ENCODE peak calls at places on chromosomes 4 and X, in five cellular contexts. E is RWPE1; G is activated naive CD8-positive, alpha-beta T cell treated with anti-CD3 and anti-CD28 coated beads, Interleukin-2, amount 50 U/mL, for 24 hours; Y is NCI-H1694 treated with DMSO at 0.1 percent for 48 hours; V is left cardiac atrium. I is an unnamed sample.

GRCh38 chr4:7651461-7651921 is 216.8 kb upstream of the PSAPL1 start:
- DNase-seq in E (peak), G (no peak), Y (no peak), V (no peak), I (no peak)

GRCh38 chrX:1072637-1073377 is 139.6 kb downstream of the CRLF2 start:
- DNase-seq in G (no peak), E (no peak), Y (no peak), V (no peak), I (no peak)

GRCh38 chrX:154751121-154751668 is 318 bp upstream of the GAB3 start:
- DNase-seq in E (no peak), Y (no peak), G (no peak), V (no peak), I (no peak)

GRCh38 chrX:18895157-18895952 is 88.6 kb downstream of the PHKA2 start:
- DNase-seq in G (no peak), Y (peak), E (peak), V (no peak), I (no peak)

GRCh38 chrX:53681661-53682060 is 4.9 kb downstream of the HUWE1 start:
- DNase-seq in E (peak), G (no peak), Y (no peak), V (no peak), I (no peak)

GRCh38 chr4:187363453-187363852 is 632.1 kb upstream of the ZFP42 start:
- DNase-seq in V (no peak), G (no peak), E (no peak), Y (no peak), I (peak)

GRCh38 chr4:62377700-62378099 is 1177.6 kb downstream of the ADGRL3 start:
- DNase-seq in E (no peak), V (no peak), G (no peak), Y (no peak), I (no peak)

GRCh38 chr4:184740965-184741364 is 7.1 kb upstream of the CENPU start:
- DNase-seq in E (no peak), Y (no peak), V (no peak), G (no peak), I (no peak)

GRCh38 chr4:185987976-185988627 is 80.9 kb upstream of the TLR3 start:
- DNase-seq in G (no peak), Y (no peak), V (no peak), E (no peak), I (no peak)

GRCh38 chr4:187883049-187883448 is 112.5 kb upstream of the ZFP42 start:
- DNase-seq in Y (no peak), V (no peak), G (no peak), E (no peak), I (no peak)

GRCh38 chr4:10295326-10295725 is 161.9 kb downstream of the ZNF518B start:
- DNase-seq in E (no peak), G (no peak), V (no peak), Y (no peak), I (no peak)

GRCh38 chrX:37961118-37961517 is 45.2 kb upstream of the SYTL5 start:
- DNase-seq in V (no peak), G (no peak), Y (no peak), E (no peak), I (no peak)

GRCh38 chr4:74376888-74377483 is 12.0 kb downstream of the EREG start:
- DNase-seq in V (no peak), G (no peak), Y (peak), E (peak), I (no peak)

GRCh38 chr4:1216869-1217294 is 32.0 kb downstream of the CTBP1 start:
- DNase-seq in V (peak), E (no peak), G (peak), Y (no peak), I (no peak)

GRCh38 chr4:89277412-89277811 is 30.2 kb downstream of the GPRIN3 start:
- DNase-seq in V (no peak), Y (no peak), G (no peak), E (no peak), I (peak)

GRCh38 chrX:114841051-114841450 is 176.4 kb downstream of the IL13RA2 start:
- DNase-seq in V (no peak), E (no peak), G (no peak), Y (no peak), I (no peak)

GRCh38 chr4:47510506-47511143 is 25.6 kb downstream of the ATP10D start:
- DNase-seq in G (no peak), E (no peak), Y (no peak), V (no peak), I (no peak)

GRCh38 chr4:789571-790465 is 36.1 kb downstream of the CPLX1 start:
- DNase-seq in E (no peak), Y (no peak), G (no peak), V (no peak), I (no peak)

GRCh38 chr4:128688846-128689467 is 120.5 kb upstream of the JADE1 start:
- DNase-seq in Y (no peak), E (no peak), V (no peak), G (no peak), I (no peak)

GRCh38 chr4:114264877-114265291 is 285.4 kb upstream of the ARSJ start:
- DNase-seq in E (peak), V (no peak), Y (no peak), G (no peak), I (no peak)

GRCh38 chr4:173076903-173077629 is 91.5 kb upstream of the GALNT7 start:
- DNase-seq in V (no peak), Y (no peak), G (no peak), E (peak), I (no peak)

GRCh38 chrX:39473812-39474211 is 623.9 kb downstream of the BCOR start:
- DNase-seq in E (no peak), G (no peak), V (no peak), Y (no peak), I (no peak)

GRCh38 chrX:2266445-2267349 is 234.1 kb downstream of the DHRSX start:
- DNase-seq in Y (no peak), E (no peak), V (no peak), G (no peak), I (no peak)

GRCh38 chrX:70664726-70665125 is 220.1 kb downstream of the DLG3 start:
- DNase-seq in V (no peak), E (peak), G (no peak), Y (peak), I (no peak)

GRCh38 chr4:90641856-90642599 is 514.8 kb downstream of the CCSER1 start:
- DNase-seq in E (peak), V (no peak), Y (no peak), G (no peak), I (no peak)

GRCh38 chr4:121220698-121221097 is 56.6 kb upstream of the TNIP3 start:
- DNase-seq in G (no peak), E (no peak), V (no peak), Y (no peak), I (no peak)

GRCh38 chr4:145939856-145940255 is 1.2 kb upstream of the ZNF827 start:
- DNase-seq in Y (no peak), E (peak), V (no peak), G (no peak), I (no peak)

GRCh38 chr4:126762651-126763247 is 870.0 kb upstream of the INTU start:
- DNase-seq in V (no peak), E (no peak), G (no peak), Y (no peak), I (no peak)

GRCh38 chrX:826448-826847 is 195.9 kb downstream of the SHOX start:
- DNase-seq in G (no peak), Y (no peak), E (no peak), V (no peak), I (peak)

GRCh38 chrX:153446636-153446936 is 730 bp upstream of the TREX2 start:
- DNase-seq in G (no peak), V (no peak), E (no peak), Y (no peak), I (no peak)

GRCh38 chr4:95204873-95205272 is 343.9 kb downstream of the UNC5C start:
- DNase-seq in V (no peak), G (no peak), E (no peak), Y (no peak), I (no peak)

GRCh38 chr4:128241425-128241913 is 46.1 kb downstream of the PGRMC2 start:
- DNase-seq in E (peak), Y (peak), V (no peak), G (no peak), I (peak)

GRCh38 chr4:68163754-68164153 is 34.1 kb upstream of the TMPRSS11F start:
- DNase-seq in G (no peak), V (no peak), E (no peak), Y (no peak), I (no peak)

GRCh38 chrX:48971325-48972213 is at the start of gene KCND1:
- DNase-seq in Y (peak), E (no peak), V (peak), G (no peak), I (peak)

GRCh38 chr4:177315767-177316490 is 6.3 kb downstream of the NEIL3 start:
- DNase-seq in Y (no peak), V (no peak), G (no peak), E (no peak), I (no peak)

GRCh38 chr4:74012130-74012529 is 13.7 kb upstream of the CXCL5 start:
- DNase-seq in Y (no peak), G (no peak), V (no peak), E (no peak), I (no peak)

GRCh38 chr4:153294631-153295030 is 49.9 kb upstream of the MND1 start:
- DNase-seq in V (no peak), G (no peak), Y (no peak), E (peak), I (no peak)

GRCh38 chr4:177155454-177155853 is 154.2 kb upstream of the NEIL3 start:
- DNase-seq in Y (no peak), G (no peak), E (no peak), V (no peak), I (no peak)

GRCh38 chr4:118033148-118034060 is 882 bp upstream of the NDST3 start:
- DNase-seq in Y (peak), E (peak), G (no peak), V (peak), I (peak)